ENCODE peak calls at places on chromosomes 1 and 21, in five cellular contexts. One of them, this sample, is unnamed. For H3K9me3, the result is how much of the 10 kb centered on the place peaks cover.

GRCh38 chr1:28983509-28984310 is 69.3 kb downstream of the EPB41 start:
- DNase-seq in stomach: peak
- DNase-seq in uterus: no peak
- DNase-seq in left ventricle myocardium inferior: peak
- DNase-seq in breast epithelium: no peak
- DNase-seq in this sample: no peak

GRCh38 chr1:50930193-50930592 is 29.9 kb downstream of the FAF1 start:
- DNase-seq in stomach: no peak
- DNase-seq in uterus: no peak
- DNase-seq in left ventricle myocardium inferior: no peak
- DNase-seq in breast epithelium: no peak
- DNase-seq in this sample: no peak

GRCh38 chr1:21922103-21923014 is 14.8 kb downstream of the HSPG2 start:
- DNase-seq in stomach: no peak
- DNase-seq in uterus: no peak
- DNase-seq in left ventricle myocardium inferior: no peak
- DNase-seq in breast epithelium: no peak
- DNase-seq in this sample: no peak

GRCh38 chr1:217590598-217590997 is 40.3 kb downstream of the GPATCH2 start:
- DNase-seq in stomach: no peak
- DNase-seq in uterus: no peak
- DNase-seq in left ventricle myocardium inferior: no peak
- DNase-seq in breast epithelium: no peak
- DNase-seq in this sample: no peak

GRCh38 chr1:29676496-29676895 is 440.2 kb downstream of the PTPRU start:
- DNase-seq in stomach: no peak
- DNase-seq in uterus: no peak
- DNase-seq in left ventricle myocardium inferior: no peak
- DNase-seq in breast epithelium: no peak
- DNase-seq in this sample: no peak

GRCh38 chr1:39322431-39322830 is 117.9 kb downstream of the MACF1 start:
- DNase-seq in stomach: no peak
- DNase-seq in uterus: peak
- DNase-seq in left ventricle myocardium inferior: no peak
- DNase-seq in breast epithelium: no peak
- DNase-seq in this sample: no peak

GRCh38 chr1:246932366-246932700 is 585 bp upstream of the AHCTF1 start:
- DNase-seq in stomach: no peak
- DNase-seq in uterus: no peak
- DNase-seq in left ventricle myocardium inferior: no peak
- DNase-seq in breast epithelium: no peak
- DNase-seq in this sample: no peak

GRCh38 chr1:19087737-19088594 is 122.1 kb downstream of the UBR4 start:
- DNase-seq in stomach: no peak
- DNase-seq in uterus: no peak
- DNase-seq in left ventricle myocardium inferior: no peak
- DNase-seq in breast epithelium: no peak
- DNase-seq in this sample: no peak

GRCh38 chr21:29904359-29905282 is 35.2 kb downstream of the GRIK1 start:
- DNase-seq in stomach: no peak
- DNase-seq in uterus: no peak
- DNase-seq in left ventricle myocardium inferior: no peak
- DNase-seq in breast epithelium: no peak
- DNase-seq in this sample: no peak

GRCh38 chr1:66641851-66642473 is 108.0 kb downstream of the SGIP1 start:
- DNase-seq in stomach: no peak
- DNase-seq in uterus: no peak
- DNase-seq in left ventricle myocardium inferior: no peak
- DNase-seq in breast epithelium: no peak
- DNase-seq in this sample: no peak

GRCh38 chr21:33541105-33541711 is 709 bp downstream of the GART start:
- DNase-seq in stomach: no peak
- DNase-seq in uterus: no peak
- DNase-seq in left ventricle myocardium inferior: no peak
- DNase-seq in breast epithelium: no peak
- DNase-seq in this sample: no peak

GRCh38 chr21:27268290-27268689 is 301.4 kb upstream of the ADAMTS5 start:
- DNase-seq in stomach: no peak
- DNase-seq in uterus: no peak
- DNase-seq in left ventricle myocardium inferior: no peak
- DNase-seq in breast epithelium: no peak
- DNase-seq in this sample: no peak

GRCh38 chr1:108502138-108502537 is 52.0 kb downstream of the NBPF6 start:
- DNase-seq in stomach: no peak
- DNase-seq in uterus: no peak
- DNase-seq in left ventricle myocardium inferior: no peak
- DNase-seq in breast epithelium: no peak
- DNase-seq in this sample: no peak

GRCh38 chr1:156291226-156292061 is 4.0 kb downstream of the GLMP start:
- DNase-seq in stomach: peak
- DNase-seq in uterus: peak
- DNase-seq in left ventricle myocardium inferior: peak
- DNase-seq in breast epithelium: peak
- DNase-seq in this sample: no peak

GRCh38 chr1:109894823-109895719 is 15.6 kb upstream of the CSF1 start:
- DNase-seq in stomach: no peak
- DNase-seq in uterus: no peak
- DNase-seq in left ventricle myocardium inferior: no peak
- DNase-seq in breast epithelium: no peak
- DNase-seq in this sample: no peak

GRCh38 chr1:3348196-3348865 is 106.1 kb upstream of the ARHGEF16 start:
- DNase-seq in stomach: no peak
- DNase-seq in uterus: no peak
- DNase-seq in left ventricle myocardium inferior: peak
- DNase-seq in breast epithelium: no peak
- DNase-seq in this sample: no peak

GRCh38 chr1:116290085-116290670 is 82.9 kb upstream of the ATP1A1 start:
- DNase-seq in stomach: no peak
- DNase-seq in uterus: no peak
- DNase-seq in left ventricle myocardium inferior: no peak
- DNase-seq in breast epithelium: no peak
- DNase-seq in this sample: peak

GRCh38 chr1:105608713-105609112 is 1447.8 kb upstream of the PRMT6 start:
- DNase-seq in stomach: no peak
- DNase-seq in uterus: no peak
- DNase-seq in left ventricle myocardium inferior: no peak
- DNase-seq in breast epithelium: no peak
- DNase-seq in this sample: no peak

GRCh38 chr1:39925727-39926342 is 24.1 kb upstream of the MYCL start:
- DNase-seq in stomach: no peak
- DNase-seq in uterus: no peak
- DNase-seq in left ventricle myocardium inferior: no peak
- DNase-seq in breast epithelium: no peak
- DNase-seq in this sample: no peak

GRCh38 chr1:94701796-94702439 is 118.2 kb upstream of the SLC44A3 start:
- DNase-seq in stomach: no peak
- DNase-seq in uterus: no peak
- DNase-seq in left ventricle myocardium inferior: no peak
- DNase-seq in breast epithelium: no peak
- DNase-seq in this sample: no peak

GRCh38 chr1:115355069-115355468 is 17.0 kb upstream of the NGF start:
- DNase-seq in stomach: no peak
- DNase-seq in uterus: no peak
- DNase-seq in left ventricle myocardium inferior: no peak
- DNase-seq in breast epithelium: no peak
- DNase-seq in this sample: no peak

GRCh38 chr1:219713981-219714381 is 101.1 kb upstream of the ZC3H11B start:
- DNase-seq in stomach: no peak
- DNase-seq in uterus: no peak
- DNase-seq in left ventricle myocardium inferior: no peak
- DNase-seq in breast epithelium: no peak
- DNase-seq in this sample: no peak

DNA sequence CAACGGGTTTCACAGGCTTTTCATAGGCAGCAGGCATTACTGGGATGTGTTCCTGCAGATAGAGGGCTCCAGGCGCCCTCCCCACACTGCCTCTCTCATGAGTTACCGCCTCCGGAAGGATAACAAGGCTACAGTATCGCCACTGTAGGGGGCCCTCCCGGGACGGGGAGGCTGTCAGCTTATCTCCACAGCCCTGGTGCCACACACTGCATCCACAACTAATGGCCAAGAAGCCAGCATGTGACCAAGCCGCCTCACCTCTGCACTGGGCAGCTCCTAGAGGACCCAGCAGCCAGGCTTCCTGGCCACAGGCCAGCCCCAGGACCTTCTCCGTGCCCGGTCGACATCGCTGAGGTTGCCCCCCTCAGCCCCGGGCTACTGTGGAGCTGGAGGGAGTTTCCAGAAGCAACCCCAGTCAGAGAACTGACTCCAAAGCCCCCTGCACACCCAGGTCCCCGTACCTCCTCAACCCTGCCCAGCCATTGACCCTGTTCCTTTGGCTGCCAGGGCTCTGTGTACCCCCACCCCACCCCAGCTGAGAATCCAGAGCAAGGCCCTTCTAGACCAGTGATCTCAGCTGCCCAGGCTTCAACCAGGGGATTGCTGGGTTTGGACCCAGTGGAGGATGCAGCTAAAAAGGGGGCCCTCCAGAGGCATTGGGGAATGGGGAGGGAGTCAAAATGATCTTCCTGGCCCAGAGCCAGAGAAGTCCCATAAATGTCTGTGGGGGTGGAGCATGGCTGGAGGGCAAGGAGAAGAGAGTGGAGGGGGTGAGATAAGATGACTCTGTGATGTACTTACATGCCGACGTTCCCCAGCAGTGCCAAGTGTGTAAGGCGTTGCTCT is 45.0 kb downstream of the NEK2 start:
- DNase-seq in stomach: no peak
- DNase-seq in uterus: no peak
- DNase-seq in left ventricle myocardium inferior: peak
- DNase-seq in breast epithelium: no peak
- DNase-seq in this sample: no peak
- H3K27ac ChIP-seq in stomach: no peak
- H3K27ac ChIP-seq in uterus: no peak
- H3K27ac ChIP-seq in left ventricle myocardium inferior: peak
- H3K27ac ChIP-seq in breast epithelium: no peak
- H3K27ac ChIP-seq in this sample: no peak

GRCh38 chr1:151147132-151147503 is 687 bp upstream of the SEMA6C start:
- DNase-seq in stomach: no peak
- DNase-seq in uterus: peak
- DNase-seq in left ventricle myocardium inferior: no peak
- DNase-seq in breast epithelium: no peak
- DNase-seq in this sample: no peak
- H3K9me3 ChIP-seq in stomach: under half
- H3K9me3 ChIP-seq in uterus: under half
- H3K9me3 ChIP-seq in left ventricle myocardium inferior: under half
- H3K9me3 ChIP-seq in breast epithelium: under half
- H3K9me3 ChIP-seq in this sample: under half

GRCh38 chr1:77977989-77978292 is 931 bp downstream of the FUBP1 start:
- DNase-seq in stomach: no peak
- DNase-seq in uterus: no peak
- DNase-seq in left ventricle myocardium inferior: no peak
- DNase-seq in breast epithelium: no peak
- DNase-seq in this sample: no peak
- H3K4me3 ChIP-seq in stomach: peak
- H3K4me3 ChIP-seq in uterus: peak
- H3K4me3 ChIP-seq in left ventricle myocardium inferior: peak
- H3K4me3 ChIP-seq in breast epithelium: peak
- H3K4me3 ChIP-seq in this sample: peak

GRCh38 chr1:181718034-181718433 is 234.7 kb downstream of the CACNA1E start:
- DNase-seq in stomach: no peak
- DNase-seq in uterus: no peak
- DNase-seq in left ventricle myocardium inferior: no peak
- DNase-seq in breast epithelium: no peak
- DNase-seq in this sample: no peak
- H3K27ac ChIP-seq in stomach: no peak
- H3K27ac ChIP-seq in uterus: no peak
- H3K27ac ChIP-seq in left ventricle myocardium inferior: no peak
- H3K27ac ChIP-seq in breast epithelium: no peak
- H3K27ac ChIP-seq in this sample: no peak

DNA sequence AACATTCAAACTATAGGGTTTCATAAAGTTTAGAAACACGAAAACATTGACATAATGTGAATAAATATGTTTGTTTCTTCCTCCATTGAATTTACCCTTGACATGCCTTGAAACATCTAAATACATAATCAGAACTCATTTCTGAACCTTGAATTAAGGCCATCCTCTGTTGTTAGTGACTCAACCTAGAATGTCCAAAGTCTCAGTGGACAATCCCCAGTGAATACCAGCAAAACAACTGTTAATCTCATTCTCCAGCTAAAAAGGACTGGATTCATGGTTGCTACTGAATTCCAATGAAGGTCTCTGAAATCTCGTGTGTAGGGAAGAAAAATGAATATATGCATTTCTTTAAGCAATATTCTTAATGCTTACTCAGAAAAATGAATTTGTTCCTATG is at the start of gene OR2L2:
- DNase-seq in stomach: no peak
- DNase-seq in uterus: no peak
- DNase-seq in left ventricle myocardium inferior: no peak
- DNase-seq in breast epithelium: no peak
- DNase-seq in this sample: no peak
- H3K9me3 ChIP-seq in stomach: under half
- H3K9me3 ChIP-seq in uterus: under half
- H3K9me3 ChIP-seq in left ventricle myocardium inferior: under half
- H3K9me3 ChIP-seq in breast epithelium: under half
- H3K9me3 ChIP-seq in this sample: under half

DNA sequence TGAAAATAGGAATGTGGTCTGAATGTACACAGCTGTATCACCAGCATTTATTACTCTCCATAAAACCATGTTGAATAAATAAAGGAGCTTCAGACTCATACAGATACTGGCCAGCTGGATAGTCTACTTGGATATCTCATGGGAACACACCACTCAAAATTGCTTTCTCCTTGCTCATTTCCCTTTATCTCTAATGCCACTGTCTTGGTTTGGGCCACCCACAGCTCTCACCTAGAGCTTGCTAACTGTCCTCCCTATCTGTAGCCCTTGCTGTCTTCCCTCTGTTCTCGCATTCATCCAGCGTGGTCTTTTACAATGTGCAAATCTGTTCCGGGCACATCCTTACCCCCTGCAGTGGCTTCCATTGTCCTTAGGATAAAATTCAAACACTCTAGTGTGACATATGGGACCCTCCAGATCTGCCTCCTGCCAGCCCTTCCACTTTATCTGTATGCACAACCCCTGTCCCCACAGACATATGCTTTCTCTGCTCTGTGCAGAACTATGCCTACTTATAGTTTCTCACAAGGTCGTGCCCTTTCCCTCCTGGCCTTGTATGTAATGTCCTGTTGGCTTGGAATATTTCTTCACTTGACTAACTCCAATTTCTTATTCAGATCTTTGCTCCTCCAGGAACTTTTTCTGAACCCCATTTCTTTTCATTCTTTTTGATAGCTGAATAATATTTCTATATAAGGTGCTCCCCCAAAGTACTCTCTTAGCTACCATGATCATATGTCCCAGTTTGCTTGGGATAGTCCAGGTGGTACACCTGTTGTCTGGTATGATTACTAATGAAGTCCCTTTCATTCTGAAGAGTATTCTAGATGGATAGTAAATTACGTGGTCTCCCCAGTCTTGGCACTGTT is 2.9 kb downstream of the FLVCR1 start:
- DNase-seq in stomach: no peak
- DNase-seq in uterus: no peak
- DNase-seq in left ventricle myocardium inferior: no peak
- DNase-seq in breast epithelium: no peak
- DNase-seq in this sample: no peak
- H3K4me3 ChIP-seq in stomach: no peak
- H3K4me3 ChIP-seq in uterus: no peak
- H3K4me3 ChIP-seq in left ventricle myocardium inferior: no peak
- H3K4me3 ChIP-seq in breast epithelium: no peak
- H3K4me3 ChIP-seq in this sample: no peak

This sample was measured in RWPE2.